ENCODE peak calls at places on chromosomes 4 and X, in five cellular contexts. S, I, C, P and B are unnamed samples.

GRCh38 chrX:45628041-45628440 is 427.4 kb upstream of the DIPK2B start:
- DNase-seq in S (no peak), I (no peak), C (no peak), P (no peak), B (no peak)

GRCh38 chr4:142925161-142925560 is 79.1 kb upstream of the INPP4B start:
- DNase-seq in S (no peak), I (no peak), C (no peak), P (no peak), B (no peak)

GRCh38 chr4:3713346-3713745 is 52.8 kb upstream of the ADRA2C start:
- DNase-seq in S (no peak), I (no peak), C (no peak), P (no peak), B (no peak)

GRCh38 chr4:61740950-61741638 is 541.0 kb downstream of the ADGRL3 start:
- DNase-seq in S (peak), I (no peak), C (peak), P (peak), B (no peak)

GRCh38 chr4:3411676-3412075 is 30.1 kb upstream of the HGFAC start:
- DNase-seq in S (no peak), I (no peak), C (no peak), P (no peak), B (no peak)

GRCh38 chr4:105946771-105947170 is 51.5 kb downstream of the NPNT start:
- DNase-seq in S (no peak), I (no peak), C (no peak), P (no peak), B (no peak)

GRCh38 chr4:94516067-94516466 is 64.3 kb downstream of the PDLIM5 start:
- DNase-seq in S (no peak), I (no peak), C (no peak), P (no peak), B (no peak)

GRCh38 chr4:106095408-106095807 is 200.1 kb downstream of the NPNT start:
- DNase-seq in S (no peak), I (no peak), C (no peak), P (no peak), B (no peak)

GRCh38 chr4:88172987-88173386 is 14.5 kb upstream of the ABCG2 start:
- DNase-seq in S (no peak), I (no peak), C (no peak), P (no peak), B (no peak)

GRCh38 chr4:88177981-88178632 is 19.7 kb upstream of the ABCG2 start:
- DNase-seq in S (peak), I (peak), C (peak), P (peak), B (no peak)

GRCh38 chr4:88179261-88179660 is 20.8 kb upstream of the ABCG2 start:
- DNase-seq in S (no peak), I (no peak), C (no peak), P (no peak), B (no peak)

GRCh38 chr4:88178633-88179231 is 20.3 kb upstream of the ABCG2 start:
- DNase-seq in S (no peak), I (no peak), C (no peak), P (no peak), B (no peak)
- H3K4me2 ChIP-seq in S (no peak), I (peak), C (peak), P (no peak), B (no peak)

GRCh38 chr4:7366180-7366957 is 68.4 kb downstream of the PSAPL1 start:
- DNase-seq in S (no peak), I (no peak), C (peak), P (peak), B (no peak)

GRCh38 chr4:7367361-7367760 is 67.4 kb downstream of the PSAPL1 start:
- DNase-seq in S (no peak), I (no peak), C (no peak), P (no peak), B (no peak)

GRCh38 chr4:7364979-7365378 is 69.8 kb downstream of the PSAPL1 start:
- DNase-seq in S (no peak), I (no peak), C (no peak), P (no peak), B (no peak)

GRCh38 chr4:7366958-7367353 is 67.8 kb downstream of the PSAPL1 start:
- DNase-seq in S (no peak), I (no peak), C (no peak), P (no peak), B (no peak)

DNA sequence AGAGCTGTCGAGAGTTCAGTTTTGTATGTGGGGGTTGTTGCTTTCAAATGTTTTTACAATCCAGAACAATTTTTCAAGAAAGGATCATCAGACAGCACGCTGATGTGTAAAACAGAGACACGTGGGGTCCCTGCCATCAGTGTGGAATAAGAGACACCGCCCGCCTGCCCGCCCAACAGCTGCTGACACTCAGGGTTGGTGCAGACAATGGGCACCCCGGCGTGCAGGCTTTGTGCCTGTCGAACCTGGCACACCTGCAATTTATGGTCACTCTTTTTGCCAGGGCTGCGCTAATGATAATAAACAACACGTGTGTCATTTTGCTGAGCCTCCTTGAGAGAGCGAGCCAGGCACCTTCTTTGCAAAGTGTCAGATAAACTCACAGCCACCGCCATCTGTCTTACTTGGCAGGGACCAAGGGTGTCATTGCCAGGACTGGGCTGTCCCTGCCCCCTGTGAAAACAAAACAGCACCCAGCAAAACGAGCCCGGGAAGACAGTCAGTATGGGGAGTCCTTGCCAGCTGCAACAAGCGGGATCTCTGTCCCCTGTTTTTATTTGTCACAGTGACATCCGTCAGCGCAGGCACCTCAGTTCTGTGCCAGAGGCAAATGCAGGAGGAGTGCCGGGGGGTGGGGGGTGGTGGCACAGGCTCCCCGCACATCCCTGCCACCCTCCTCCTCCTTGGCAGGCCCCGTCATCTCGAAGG is 69.1 kb downstream of the PSAPL1 start:
- DNase-seq in S (no peak), I (no peak), C (no peak), P (no peak), B (no peak)
- TF ChIP-seq EZH2phosphoT487 in S (no peak), I (no peak), C (no peak), P (no peak), B (no peak)

GRCh38 chr4:123856689-123857545 is 460.3 kb downstream of the SPRY1 start:
- DNase-seq in S (peak), I (no peak), C (peak), P (peak), B (no peak)
- H3K4me2 ChIP-seq in S (peak), I (no peak), C (peak), P (peak), B (no peak)

DNA sequence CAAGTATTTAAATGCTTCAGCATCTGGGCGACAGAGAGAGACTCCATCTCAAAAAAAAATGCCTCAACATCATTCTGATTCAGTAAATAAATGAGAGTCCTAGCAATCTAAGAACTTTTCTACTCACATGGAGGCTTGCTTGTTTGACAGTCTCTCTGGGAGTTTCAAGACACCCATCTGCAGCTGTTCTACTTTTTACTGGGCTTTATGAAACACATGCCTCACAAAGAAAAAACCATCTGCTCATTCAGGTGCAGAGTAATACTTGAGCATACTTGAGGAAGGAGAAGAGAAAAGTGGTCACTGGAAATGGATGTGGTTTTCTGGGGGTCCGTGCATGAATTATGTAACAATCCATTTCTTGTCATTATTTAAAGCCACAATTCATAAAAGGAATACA is 87.2 kb upstream of the DDX53 start:
- DNase-seq in S (no peak), I (no peak), C (no peak), P (no peak), B (no peak)
- TF ChIP-seq EZH2phosphoT487 in S (no peak), I (no peak), C (no peak), P (no peak), B (no peak)

GRCh38 chr4:185936650-185937376 is 124.8 kb upstream of the SORBS2 start:
- DNase-seq in S (no peak), I (no peak), C (no peak), P (no peak), B (no peak)
- H3K4me2 ChIP-seq in S (no peak), I (no peak), C (no peak), P (no peak), B (no peak)